ENCODE peak calls at places on chromosomes 16 and 17, in seven cellular contexts. C, X, Z, N, T, O and V are unnamed samples.

GRCh38 chr17:4597975-4598374 is 13.6 kb downstream of the SMTNL2 start:
- DNase-seq in O (no peak), T (no peak), Z (no peak), N (no peak), X (no peak), C (no peak), V (no peak)

GRCh38 chr17:40554646-40555295 is 10.5 kb downstream of the CCR7 start:
- DNase-seq in T (peak), O (no peak), N (no peak), X (peak), C (no peak), Z (no peak), V (no peak)

GRCh38 chr17:3636908-3637373 is 381 bp downstream of the CTNS start:
- DNase-seq in T (no peak), C (no peak), O (peak), X (no peak), Z (no peak), N (no peak), V (no peak)

GRCh38 chr16:3656491-3657468 is 2.3 kb downstream of the DNASE1 start:
- DNase-seq in Z (peak), O (no peak), X (no peak), T (peak), C (no peak), N (no peak), V (no peak)

GRCh38 chr17:19369846-19370492 is 7.4 kb upstream of the B9D1 start:
- DNase-seq in O (no peak), X (no peak), Z (no peak), T (peak), C (no peak), N (no peak), V (no peak)

GRCh38 chr17:37273419-37274051 is 102.2 kb upstream of the C17orf78 start:
- DNase-seq in X (no peak), N (no peak), T (no peak), O (peak), C (no peak), Z (peak), V (no peak)

GRCh38 chr16:2514333-2515179 is 804 bp downstream of the ATP6V0C start:
- DNase-seq in N (no peak), O (no peak), C (no peak), X (peak), Z (no peak), T (no peak), V (no peak)

GRCh38 chr17:76710863-76711611 is at the start of gene MXRA7:
- DNase-seq in X (peak), C (peak), Z (peak), O (peak), T (peak), N (peak), V (no peak)

GRCh38 chr16:81035975-81036750 is 521 bp downstream of the ATMIN start:
- DNase-seq in T (peak), O (peak), Z (peak), X (peak), C (peak), N (no peak), V (peak)

GRCh38 chr16:24810951-24811843 is 34.6 kb upstream of the SLC5A11 start:
- DNase-seq in O (no peak), Z (no peak), X (no peak), C (no peak), N (no peak), T (no peak), V (no peak)

GRCh38 chr17:72344613-72345012 is 223.8 kb downstream of the SOX9 start:
- DNase-seq in C (no peak), Z (no peak), X (no peak), T (no peak), O (no peak), N (no peak), V (no peak)

GRCh38 chr17:164536-165235 is 16.8 kb downstream of the DOC2B start:
- DNase-seq in O (peak), X (no peak), C (peak), N (peak), T (no peak), Z (no peak), V (no peak)